ENCODE peak calls at places on chromosomes 7 and 10, in six cellular contexts. One of them, this sample, is unnamed.

GRCh38 chr7:107354639-107355038 is 115.2 kb upstream of the GPR22 start:
- DNase-seq in activated T-cell treated with anti-CD3 and anti-CD28 coated beads for 24 hours: no peak
- DNase-seq in astrocyte of the spinal cord: no peak
- DNase-seq in GM04504: no peak
- DNase-seq in NCI-H2029: no peak
- DNase-seq in Panc1: no peak
- DNase-seq in this sample: no peak

GRCh38 chr10:100890696-100891271 is 22.0 kb upstream of the SLF2 start:
- DNase-seq in activated T-cell treated with anti-CD3 and anti-CD28 coated beads for 24 hours: no peak
- DNase-seq in NCI-H2029: no peak
- DNase-seq in Panc1: no peak
- DNase-seq in GM04504: peak; percentile 91
- DNase-seq in astrocyte of the spinal cord: peak; percentile 98
- DNase-seq in this sample: peak; percentile 64

GRCh38 chr7:124992881-124993562 is 63.4 kb upstream of the POT1 start:
- DNase-seq in Panc1: peak; percentile 39
- DNase-seq in GM04504: peak; percentile 42
- DNase-seq in astrocyte of the spinal cord: peak; percentile 89
- DNase-seq in activated T-cell treated with anti-CD3 and anti-CD28 coated beads for 24 hours: no peak
- DNase-seq in NCI-H2029: no peak
- DNase-seq in this sample: peak; percentile 62

GRCh38 chr10:541750-542371 is 147.6 kb downstream of the DIP2C start:
- DNase-seq in astrocyte of the spinal cord: no peak
- DNase-seq in Panc1: no peak
- DNase-seq in activated T-cell treated with anti-CD3 and anti-CD28 coated beads for 24 hours: no peak
- DNase-seq in GM04504: no peak
- DNase-seq in NCI-H2029: peak; percentile 27
- DNase-seq in this sample: no peak

GRCh38 chr10:48701139-48701901 is 16.6 kb downstream of the WDFY4 start:
- DNase-seq in astrocyte of the spinal cord: no peak
- DNase-seq in activated T-cell treated with anti-CD3 and anti-CD28 coated beads for 24 hours: no peak
- DNase-seq in GM04504: no peak
- DNase-seq in Panc1: no peak
- DNase-seq in NCI-H2029: no peak
- DNase-seq in this sample: no peak

GRCh38 chr10:58727633-58728032 is 215.0 kb downstream of the BICC1 start:
- DNase-seq in Panc1: no peak
- DNase-seq in GM04504: no peak
- DNase-seq in activated T-cell treated with anti-CD3 and anti-CD28 coated beads for 24 hours: no peak
- DNase-seq in NCI-H2029: no peak
- DNase-seq in astrocyte of the spinal cord: no peak
- DNase-seq in this sample: no peak

GRCh38 chr7:82926477-82926876 is 236.2 kb downstream of the PCLO start:
- DNase-seq in GM04504: no peak
- DNase-seq in NCI-H2029: no peak
- DNase-seq in activated T-cell treated with anti-CD3 and anti-CD28 coated beads for 24 hours: no peak
- DNase-seq in Panc1: no peak
- DNase-seq in astrocyte of the spinal cord: no peak
- DNase-seq in this sample: no peak

GRCh38 chr10:36716291-36716690 is 409.1 kb upstream of the ANKRD30A start:
- DNase-seq in NCI-H2029: no peak
- DNase-seq in activated T-cell treated with anti-CD3 and anti-CD28 coated beads for 24 hours: no peak
- DNase-seq in Panc1: no peak
- DNase-seq in GM04504: no peak
- DNase-seq in astrocyte of the spinal cord: no peak
- DNase-seq in this sample: no peak

GRCh38 chr7:35617076-35617475 is 77.9 kb downstream of the HERPUD2 start:
- DNase-seq in activated T-cell treated with anti-CD3 and anti-CD28 coated beads for 24 hours: no peak
- DNase-seq in astrocyte of the spinal cord: peak; percentile 10
- DNase-seq in Panc1: no peak
- DNase-seq in GM04504: no peak
- DNase-seq in NCI-H2029: no peak
- DNase-seq in this sample: no peak

GRCh38 chr7:78226059-78226658 is 427.6 kb downstream of the PHTF2 start:
- DNase-seq in NCI-H2029: peak; percentile 37
- DNase-seq in activated T-cell treated with anti-CD3 and anti-CD28 coated beads for 24 hours: no peak
- DNase-seq in astrocyte of the spinal cord: no peak
- DNase-seq in Panc1: peak; percentile 8
- DNase-seq in GM04504: no peak
- DNase-seq in this sample: peak; percentile 25

GRCh38 chr7:75776295-75776971 is 4.4 kb upstream of the CCL26 start:
- DNase-seq in activated T-cell treated with anti-CD3 and anti-CD28 coated beads for 24 hours: peak; percentile 59
- DNase-seq in astrocyte of the spinal cord: peak; percentile 94
- DNase-seq in GM04504: peak; percentile 87
- DNase-seq in Panc1: peak; percentile 67
- DNase-seq in NCI-H2029: no peak
- DNase-seq in this sample: no peak

GRCh38 chr7:106367018-106367420 is 82.2 kb upstream of the NAMPT start:
- DNase-seq in Panc1: no peak
- DNase-seq in astrocyte of the spinal cord: peak; percentile 40
- DNase-seq in NCI-H2029: peak; percentile 2
- DNase-seq in activated T-cell treated with anti-CD3 and anti-CD28 coated beads for 24 hours: no peak
- DNase-seq in GM04504: no peak
- DNase-seq in this sample: peak; percentile 15